ENCODE peak calls at places on chromosomes 1 and 21, in ten cellular contexts. Q is endothelial cell of umbilical vein; R is PC-3; E is adrenal gland; U is heart right ventricle; L is PC-9; Y is CD8-positive, alpha-beta T cell; S is uterus; A is neural progenitor cell; I is mesenchymal stem cell. Z is an unnamed sample. For H3K9me3 and H3K36me3, the result is how much of the 10 kb centered on the place peaks cover.

GRCh38 chr1:99407018-99407417 is 142.7 kb downstream of the PLPPR4 start:
- DNase-seq in I (no peak), E (no peak), A (no peak), Y (no peak), L (no peak), S (no peak), U (no peak), Q (peak), R (peak), Z (no peak)

GRCh38 chr1:115648717-115649691 is 7.2 kb downstream of the VANGL1 start:
- DNase-seq in E (no peak), S (no peak), L (no peak), I (peak), R (no peak), Y (no peak), Q (peak), A (no peak), U (no peak), Z (no peak)

GRCh38 chr1:9589144-9589718 is 520 bp downstream of the TMEM201 start:
- DNase-seq in A (peak), Q (peak), I (peak), L (no peak), U (no peak), E (no peak), R (no peak), Y (no peak), S (no peak), Z (no peak)

GRCh38 chr1:27246194-27246593 is 11.8 kb downstream of the WDTC1 start:
- DNase-seq in E (no peak), I (no peak), A (no peak), L (no peak), Q (no peak), U (no peak), R (no peak), S (no peak), Y (no peak), Z (no peak)

GRCh38 chr1:67044631-67045270 is 9.2 kb downstream of the SLC35D1 start:
- DNase-seq in E (no peak), Q (peak), A (no peak), U (no peak), S (no peak), I (no peak), R (no peak), Y (no peak), L (no peak), Z (no peak)

GRCh38 chr1:153540394-153541361 is at the start of gene S100A5:
- DNase-seq in S (no peak), R (peak), Q (no peak), Y (no peak), I (no peak), E (no peak), U (no peak), L (peak), A (peak), Z (no peak)

GRCh38 chr1:27343639-27344025 is 1.8 kb downstream of the SYTL1 start:
- DNase-seq in Q (no peak), I (no peak), E (no peak), R (no peak), Y (no peak), S (no peak), L (no peak), A (no peak), U (no peak), Z (no peak)

GRCh38 chr1:228314658-228315483 is 91.8 kb downstream of the TRIM11 start:
- DNase-seq in E (no peak), R (no peak), Y (no peak), L (no peak), U (peak), S (no peak), A (no peak), Q (no peak), I (no peak), Z (no peak)

GRCh38 chr1:21666572-21667320 is 2.4 kb downstream of the RAP1GAP start:
- DNase-seq in R (no peak), I (no peak), U (no peak), L (no peak), Q (no peak), Y (no peak), A (no peak), E (peak), S (peak), Z (no peak)

GRCh38 chr1:71049951-71050598 is 2.5 kb upstream of the PTGER3 start:
- DNase-seq in S (peak), R (peak), A (peak), Y (no peak), Q (peak), I (peak), U (no peak), E (no peak), L (peak), Z (no peak)

GRCh38 chr1:17862125-17862524 is 107.0 kb downstream of the ACTL8 start:
- DNase-seq in S (no peak), A (no peak), R (no peak), L (no peak), Q (no peak), Y (no peak), I (no peak), U (no peak), E (no peak), Z (no peak)

GRCh38 chr1:79845951-79846350 is 839.4 kb upstream of the ADGRL4 start:
- DNase-seq in Y (no peak), S (no peak), R (no peak), A (no peak), U (no peak), Q (no peak), E (no peak), L (no peak), I (peak), Z (no peak)

GRCh38 chr1:243793298-243793697 is 56.7 kb downstream of the AKT3 start:
- DNase-seq in E (no peak), L (no peak), S (no peak), U (no peak), I (no peak), R (no peak), A (no peak), Q (no peak), Y (no peak), Z (no peak)

GRCh38 chr1:198166900-198167299 is 10.1 kb downstream of the NEK7 start:
- DNase-seq in L (no peak), Y (no peak), R (no peak), Q (no peak), I (no peak), A (no peak), E (no peak), S (no peak), U (no peak), Z (no peak)

GRCh38 chr1:77063118-77063517 is 156.1 kb downstream of the PIGK start:
- DNase-seq in U (no peak), Q (peak), S (no peak), Y (no peak), L (no peak), A (no peak), I (peak), R (peak), E (no peak), Z (no peak)

GRCh38 chr1:219697667-219698066 is 84.8 kb upstream of the ZC3H11B start:
- DNase-seq in Y (no peak), U (no peak), S (no peak), E (no peak), I (no peak), A (no peak), Q (no peak), L (no peak), R (no peak), Z (no peak)

GRCh38 chr1:3577300-3577699 is 34.0 kb downstream of the MEGF6 start:
- DNase-seq in S (no peak), Q (no peak), R (no peak), E (peak), I (no peak), L (no peak), U (no peak), A (no peak), Y (no peak), Z (no peak)

GRCh38 chr1:218665216-218665615 is 320.1 kb downstream of the TGFB2 start:
- DNase-seq in A (no peak), Q (peak), R (peak), E (peak), S (peak), U (peak), Y (no peak), L (no peak), I (peak), Z (no peak)

GRCh38 chr1:7642781-7643180 is 128.3 kb upstream of the VAMP3 start:
- DNase-seq in Q (no peak), R (no peak), E (no peak), I (no peak), Y (no peak), U (no peak), S (no peak), A (no peak), L (no peak), Z (no peak)

GRCh38 chr1:20730690-20731056 is 1.8 kb downstream of the SH2D5 start:
- DNase-seq in Y (no peak), E (peak), S (no peak), A (no peak), Q (no peak), U (no peak), R (no peak), L (no peak), I (no peak), Z (no peak)

GRCh38 chr1:21524686-21525339 is 15.6 kb downstream of the ALPL start:
- DNase-seq in A (peak), I (no peak), R (no peak), E (no peak), Q (no peak), Y (no peak), L (no peak), U (no peak), S (no peak), Z (no peak)

GRCh38 chr1:78624035-78624434 is 3.8 kb downstream of the IFI44L start:
- DNase-seq in Q (no peak), L (no peak), S (no peak), E (no peak), Y (no peak), A (no peak), I (no peak), R (no peak), U (no peak), Z (no peak)

GRCh38 chr1:205680073-205680851 is at the start of gene SLC45A3:
- DNase-seq in I (no peak), E (no peak), Y (no peak), R (peak), S (no peak), A (peak), Q (no peak), U (peak), L (peak), Z (peak)

GRCh38 chr1:111110197-111110899 is 29.5 kb downstream of the DRAM2 start:
- DNase-seq in A (no peak), Q (no peak), S (no peak), E (no peak), Y (no peak), U (no peak), L (peak), I (peak), R (no peak), Z (peak)

GRCh38 chr21:15967661-15968060 is 237.9 kb downstream of the USP25 start:
- DNase-seq in S (no peak), U (no peak), Q (no peak), Y (no peak), E (no peak), I (peak), L (no peak), R (peak), A (no peak), Z (no peak)

GRCh38 chr1:89524369-89525168 is at the start of gene LRRC8B:
- DNase-seq in E (peak), R (peak), Y (peak), A (peak), S (peak), Q (peak), I (peak), L (peak), U (peak), Z (peak)

GRCh38 chr1:186208405-186209129 is 166.5 kb downstream of the TPR start:
- DNase-seq in R (peak), L (no peak), U (no peak), E (no peak), A (peak), S (no peak), Y (no peak), Q (no peak), I (peak), Z (no peak)

GRCh38 chr1:30151826-30152225 is 571.6 kb downstream of the MATN1 start:
- DNase-seq in I (no peak), A (no peak), Q (no peak), E (peak), S (no peak), U (no peak), R (no peak), Y (no peak), L (no peak), Z (no peak)
- H3K9me3 ChIP-seq in I (under half), A (under half), Q (under half), E (under half), S (under half), U (under half), R (under half), Y (under half), L (under half), Z (under half)

DNA sequence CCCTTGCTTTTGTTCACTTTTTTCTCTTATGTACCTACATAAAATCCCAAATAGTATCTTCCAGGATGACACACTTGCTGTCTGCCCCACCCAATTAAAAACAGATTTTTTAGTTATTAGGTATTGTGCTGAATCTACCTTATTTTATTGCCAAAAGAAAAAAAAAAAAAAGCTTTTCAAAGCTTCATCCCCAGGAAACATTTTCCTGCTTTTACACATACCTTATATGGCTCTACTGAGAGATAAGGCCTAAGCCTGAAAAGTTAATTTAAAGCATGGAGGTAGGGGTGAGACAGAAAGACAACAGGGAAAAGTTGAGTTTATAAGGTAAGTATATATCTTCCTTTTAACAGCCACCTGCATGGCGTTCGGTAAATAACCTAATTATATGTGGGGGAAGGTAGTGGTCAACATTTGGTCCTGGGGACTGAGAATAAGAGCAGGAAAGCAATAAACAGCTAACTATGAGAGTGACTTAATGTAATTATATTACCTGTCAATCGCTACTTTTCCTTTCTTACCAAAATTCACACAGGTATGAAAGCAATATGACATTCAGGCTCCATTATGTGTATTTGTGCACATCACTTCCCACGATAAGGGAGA is 54.6 kb upstream of the BOLA1 start:
- DNase-seq in I (peak), R (peak), U (no peak), Y (no peak), L (no peak), A (peak), E (peak), S (no peak), Q (no peak), Z (no peak)
- H3K4me3 ChIP-seq in I (peak), R (peak), U (no peak), Y (peak), L (peak), A (peak), E (no peak), S (no peak), Q (no peak), Z (no peak)

GRCh38 chr1:13763264-13763663 is 63.3 kb downstream of the PRDM2 start:
- DNase-seq in A (no peak), Y (no peak), R (no peak), U (no peak), E (no peak), I (no peak), Q (no peak), S (no peak), L (no peak), Z (no peak)
- H3K36me3 ChIP-seq in A (under half), Y (under half), R (under half), U (under half), E (under half), I (under half), Q (under half), S (under half), L (under half), Z (under half)

GRCh38 chr21:25506887-25507286 is 100.4 kb downstream of the MRPL39 start:
- DNase-seq in I (no peak), E (no peak), Q (no peak), Y (no peak), L (no peak), R (peak), U (no peak), S (no peak), A (no peak), Z (no peak)
- H3K9me3 ChIP-seq in I (under half), E (under half), Q (under half), Y (under half), L (under half), R (under half), U (under half), S (under half), A (under half), Z (under half)

GRCh38 chr1:160046494-160047115 is 14.8 kb upstream of the PIGM start:
- DNase-seq in R (peak), Q (peak), U (peak), Y (no peak), S (peak), A (peak), E (peak), I (peak), L (no peak), Z (no peak)
- H3K4me3 ChIP-seq in R (no peak), Q (no peak), U (no peak), Y (peak), S (no peak), A (peak), E (no peak), I (no peak), L (no peak), Z (no peak)

GRCh38 chr1:16369821-16370220 is 2.8 kb downstream of the SZRD1 start:
- DNase-seq in E (no peak), R (no peak), Y (no peak), S (no peak), I (no peak), U (no peak), A (no peak), L (no peak), Q (no peak), Z (no peak)
- H3K36me3 ChIP-seq in E (under half), R (under half), Y (under half), S (under half), I (under half), U (under half), A (under half), L (under half), Q (under half), Z (under half)

Z was measured in right lobe of liver.